ENCODE peak calls at places on chromosomes 6 and 20, in five cellular contexts. N is HCT116, J is HepG2, A is GM12878, H is SK-N-SH. E is an unnamed sample.

GRCh38 chr6:109894181-109894580 is 83.9 kb upstream of the GPR6 start:
- DNase-seq in N (no peak), J (no peak), A (peak; percentile 17), H (no peak), E (no peak)

GRCh38 chr20:17503501-17504325 is 27.5 kb downstream of the BFSP1 start:
- DNase-seq in N (no peak), J (no peak), A (no peak), H (no peak), E (no peak)

GRCh38 chr6:69825904-69826303 is 29.1 kb upstream of the LMBRD1 start:
- DNase-seq in N (no peak), J (peak; percentile 67), A (no peak), H (no peak), E (no peak)

GRCh38 chr6:151399679-151400078 is 8.3 kb upstream of the ZBTB2 start:
- DNase-seq in N (no peak), J (no peak), A (no peak), H (no peak), E (peak; percentile 54)

GRCh38 chr6:4647414-4648365 is 128.5 kb upstream of the CDYL start:
- DNase-seq in N (peak; percentile 74), J (peak; percentile 53), A (no peak), H (peak; percentile 64), E (peak; percentile 86)

GRCh38 chr6:42315991-42316378 is 98.3 kb upstream of the MRPS10 start:
- DNase-seq in N (peak; percentile 90), J (peak; percentile 48), A (no peak), H (no peak), E (no peak)

GRCh38 chr6:5764401-5764955 is 242.2 kb downstream of the NRN1 start:
- DNase-seq in N (no peak), J (no peak), A (peak; percentile 8), H (no peak), E (no peak)

GRCh38 chr6:148339766-148340165 is 2.9 kb upstream of the SASH1 start:
- DNase-seq in N (no peak), J (no peak), A (no peak), H (no peak), E (no peak)

GRCh38 chr6:40930555-40930954 is 108.5 kb downstream of the UNC5CL start:
- DNase-seq in N (no peak), J (no peak), A (no peak), H (no peak), E (no peak)

GRCh38 chr6:125132058-125132457 is 21.5 kb upstream of the TPD52L1 start:
- DNase-seq in N (no peak), J (no peak), A (no peak), H (no peak), E (no peak)

GRCh38 chr20:59988141-59988540 is 29.9 kb downstream of the CDH26 start:
- DNase-seq in N (peak; percentile 80), J (no peak), A (no peak), H (no peak), E (peak; percentile 76)

GRCh38 chr6:151482290-151482689 is 11.5 kb upstream of the CCDC170 start:
- DNase-seq in N (no peak), J (no peak), A (no peak), H (no peak), E (no peak)

GRCh38 chr6:31795616-31796298 is at the start of gene VARS1:
- DNase-seq in N (peak; percentile 82), J (peak; percentile 90), A (peak; percentile 62), H (peak; percentile 98), E (peak; percentile 95)

GRCh38 chr20:45080867-45081616 is 19.9 kb downstream of the KCNS1 start:
- DNase-seq in N (peak; percentile 15), J (peak; percentile 63), A (no peak), H (no peak), E (peak; percentile 52)

GRCh38 chr20:7760261-7761048 is 179.8 kb downstream of the HAO1 start:
- DNase-seq in N (no peak), J (no peak), A (no peak), H (no peak), E (no peak)

GRCh38 chr20:56691325-56691990 is 62.4 kb downstream of the TFAP2C start:
- DNase-seq in N (no peak), J (no peak), A (no peak), H (no peak), E (no peak)

GRCh38 chr6:126344181-126344580 is 4.3 kb downstream of the CENPW start:
- DNase-seq in N (no peak), J (no peak), A (no peak), H (no peak), E (no peak)

GRCh38 chr6:165049362-165049761 is 260.0 kb downstream of the C6orf118 start:
- DNase-seq in N (peak; percentile 21), J (peak; percentile 32), A (no peak), H (peak; percentile 37), E (no peak)

GRCh38 chr6:80457044-80457933 is 350.8 kb downstream of the BCKDHB start:
- DNase-seq in N (peak; percentile 38), J (no peak), A (no peak), H (no peak), E (peak; percentile 3)

GRCh38 chr20:43658068-43658722 is 8.7 kb upstream of the MYBL2 start:
- DNase-seq in N (no peak), J (peak; percentile 79), A (no peak), H (no peak), E (no peak)

GRCh38 chr20:55255016-55255415 is 750.3 kb downstream of the CBLN4 start:
- DNase-seq in N (no peak), J (no peak), A (no peak), H (no peak), E (no peak)

GRCh38 chr6:62090442-62091229 is 195.4 kb downstream of the KHDRBS2 start:
- DNase-seq in N (no peak), J (no peak), A (no peak), H (no peak), E (no peak)

GRCh38 chr20:1215386-1216170 is 10.3 kb upstream of the RAD21L1 start:
- DNase-seq in N (no peak), J (no peak), A (no peak), H (no peak), E (no peak)

GRCh38 chr6:27757307-27757706 is 154.9 kb downstream of the OR2B2 start:
- DNase-seq in N (no peak), J (no peak), A (no peak), H (no peak), E (peak; percentile 32)

GRCh38 chr20:48626226-48626937 is 201.4 kb downstream of the PREX1 start:
- DNase-seq in N (no peak), J (no peak), A (no peak), H (no peak), E (no peak)

GRCh38 chr20:63217706-63218105 is 1.8 kb upstream of the YTHDF1 start:
- DNase-seq in N (no peak), J (peak; percentile 42), A (no peak), H (no peak), E (no peak)

GRCh38 chr20:63216849-63217471 is 1.0 kb upstream of the YTHDF1 start:
- DNase-seq in N (no peak), J (no peak), A (no peak), H (no peak), E (no peak)

GRCh38 chr20:63214514-63214913 is 1.4 kb downstream of the YTHDF1 start:
- DNase-seq in N (no peak), J (no peak), A (no peak), H (no peak), E (no peak)

GRCh38 chr20:63216041-63216848 is at the start of gene YTHDF1:
- DNase-seq in N (peak; percentile 84), J (peak; percentile 96), A (peak; percentile 83), H (peak; percentile 100), E (peak; percentile 98)

GRCh38 chr20:63215101-63216040 is 560 bp downstream of the YTHDF1 start:
- DNase-seq in N (no peak), J (peak; percentile 79), A (no peak), H (peak; percentile 81), E (peak; percentile 79)
- TF ChIP-seq JUND in N (no peak), J (no peak), A (no peak), H (no peak), E (no peak)

GRCh38 chr20:41344477-41344876 is 3.9 kb downstream of the LPIN3 start:
- DNase-seq in N (no peak), J (no peak), A (no peak), H (peak; percentile 13), E (peak; percentile 85)
- TF ChIP-seq JUND in N (no peak), J (no peak), A (no peak), H (no peak), E (no peak)

GRCh38 chr6:130846507-130846906 is 19.3 kb downstream of the SMLR1 start:
- DNase-seq in N (no peak), J (no peak), A (no peak), H (no peak), E (no peak)

GRCh38 chr6:130840050-130840449 is 12.8 kb downstream of the SMLR1 start:
- DNase-seq in N (no peak), J (no peak), A (no peak), H (no peak), E (no peak)

GRCh38 chr6:130841128-130841728 is 14.0 kb downstream of the SMLR1 start:
- DNase-seq in N (no peak), J (no peak), A (no peak), H (no peak), E (no peak)

GRCh38 chr6:130847546-130847945 is 20.3 kb downstream of the SMLR1 start:
- DNase-seq in N (no peak), J (no peak), A (no peak), H (no peak), E (no peak)

GRCh38 chr6:130843575-130844320 is 16.5 kb downstream of the SMLR1 start:
- DNase-seq in N (peak; percentile 28), J (peak; percentile 74), A (peak; percentile 9), H (peak; percentile 17), E (peak; percentile 70)
- TF ChIP-seq JUND in N (no peak), J (no peak), A (no peak), H (no peak), E (no peak)

DNA sequence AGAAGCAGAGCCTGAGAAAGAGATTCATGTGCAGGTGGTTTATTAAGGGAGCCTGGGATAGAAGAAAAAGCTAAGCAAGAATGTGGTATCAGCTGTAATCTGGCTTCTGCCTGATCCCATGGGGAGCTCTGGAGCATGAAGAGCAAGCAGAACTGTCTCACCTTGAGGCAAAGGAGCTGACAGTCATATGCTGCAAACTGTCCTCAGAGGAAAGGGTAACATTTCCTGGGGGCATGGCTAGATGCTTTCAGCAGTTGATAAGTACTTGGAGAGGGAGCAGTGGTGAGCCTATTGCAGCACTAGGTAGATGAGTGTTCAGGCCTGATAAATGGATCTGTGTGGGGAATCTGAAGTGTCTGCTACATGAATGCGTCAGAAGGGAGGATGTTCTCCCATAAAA is 621.5 kb upstream of the BTBD3 start:
- DNase-seq in N (no peak), J (no peak), A (no peak), H (no peak), E (no peak)
- TF ChIP-seq JUND in N (no peak), J (no peak), A (no peak), H (no peak), E (no peak)